ENCODE peak calls at places on chromosomes 12 and 14, in ten cellular contexts. One of them, this sample, is unnamed. For H3K36me3, the result is how much of the 10 kb centered on the place peaks cover.

GRCh38 chr14:95227279-95227860 is 70.0 kb upstream of the DICER1 start:
- DNase-seq in psoas muscle: no peak
- DNase-seq in CD8-positive, alpha-beta T cell: no peak
- DNase-seq in kidney: peak
- DNase-seq in thoracic aorta: no peak
- DNase-seq in tibial artery: no peak
- DNase-seq in naive thymus-derived CD4-positive, alpha-beta T cell: no peak
- DNase-seq in CD4-positive, CD25-positive, alpha-beta regulatory T cell: no peak
- DNase-seq in right lobe of liver: no peak
- DNase-seq in fibroblast of lung: peak
- DNase-seq in this sample: no peak

GRCh38 chr12:130026608-130027176 is 122.9 kb upstream of the TMEM132D start:
- DNase-seq in psoas muscle: no peak
- DNase-seq in tibial artery: no peak
- DNase-seq in CD8-positive, alpha-beta T cell: no peak
- DNase-seq in kidney: no peak
- DNase-seq in CD4-positive, CD25-positive, alpha-beta regulatory T cell: no peak
- DNase-seq in fibroblast of lung: no peak
- DNase-seq in naive thymus-derived CD4-positive, alpha-beta T cell: peak
- DNase-seq in right lobe of liver: no peak
- DNase-seq in thoracic aorta: no peak
- DNase-seq in this sample: no peak

GRCh38 chr12:119869720-119870119 is 7.4 kb downstream of the CIT start:
- DNase-seq in naive thymus-derived CD4-positive, alpha-beta T cell: no peak
- DNase-seq in kidney: no peak
- DNase-seq in CD4-positive, CD25-positive, alpha-beta regulatory T cell: no peak
- DNase-seq in thoracic aorta: no peak
- DNase-seq in psoas muscle: peak
- DNase-seq in tibial artery: peak
- DNase-seq in right lobe of liver: no peak
- DNase-seq in fibroblast of lung: peak
- DNase-seq in CD8-positive, alpha-beta T cell: no peak
- DNase-seq in this sample: no peak

GRCh38 chr14:100872241-100872640 is 31.3 kb downstream of the RTL1 start:
- DNase-seq in fibroblast of lung: no peak
- DNase-seq in kidney: no peak
- DNase-seq in psoas muscle: no peak
- DNase-seq in thoracic aorta: no peak
- DNase-seq in naive thymus-derived CD4-positive, alpha-beta T cell: no peak
- DNase-seq in CD8-positive, alpha-beta T cell: no peak
- DNase-seq in right lobe of liver: no peak
- DNase-seq in tibial artery: peak
- DNase-seq in CD4-positive, CD25-positive, alpha-beta regulatory T cell: no peak
- DNase-seq in this sample: no peak

GRCh38 chr14:33646692-33647260 is 304.1 kb downstream of the EGLN3 start:
- DNase-seq in thoracic aorta: no peak
- DNase-seq in kidney: no peak
- DNase-seq in psoas muscle: no peak
- DNase-seq in CD8-positive, alpha-beta T cell: no peak
- DNase-seq in right lobe of liver: no peak
- DNase-seq in naive thymus-derived CD4-positive, alpha-beta T cell: no peak
- DNase-seq in tibial artery: no peak
- DNase-seq in CD4-positive, CD25-positive, alpha-beta regulatory T cell: no peak
- DNase-seq in fibroblast of lung: peak
- DNase-seq in this sample: no peak

GRCh38 chr12:65192963-65193516 is 23.7 kb downstream of the LEMD3 start:
- DNase-seq in naive thymus-derived CD4-positive, alpha-beta T cell: no peak
- DNase-seq in thoracic aorta: no peak
- DNase-seq in fibroblast of lung: peak
- DNase-seq in tibial artery: no peak
- DNase-seq in kidney: no peak
- DNase-seq in right lobe of liver: no peak
- DNase-seq in CD8-positive, alpha-beta T cell: no peak
- DNase-seq in psoas muscle: no peak
- DNase-seq in CD4-positive, CD25-positive, alpha-beta regulatory T cell: no peak
- DNase-seq in this sample: no peak

GRCh38 chr12:38691164-38691563 is 214.2 kb downstream of the CPNE8 start:
- DNase-seq in fibroblast of lung: no peak
- DNase-seq in CD4-positive, CD25-positive, alpha-beta regulatory T cell: no peak
- DNase-seq in psoas muscle: no peak
- DNase-seq in kidney: no peak
- DNase-seq in tibial artery: no peak
- DNase-seq in thoracic aorta: no peak
- DNase-seq in naive thymus-derived CD4-positive, alpha-beta T cell: no peak
- DNase-seq in right lobe of liver: no peak
- DNase-seq in CD8-positive, alpha-beta T cell: no peak
- DNase-seq in this sample: no peak

GRCh38 chr12:6266431-6267006 is 44.0 kb upstream of the PLEKHG6 start:
- DNase-seq in naive thymus-derived CD4-positive, alpha-beta T cell: no peak
- DNase-seq in right lobe of liver: peak
- DNase-seq in fibroblast of lung: no peak
- DNase-seq in thoracic aorta: no peak
- DNase-seq in CD4-positive, CD25-positive, alpha-beta regulatory T cell: no peak
- DNase-seq in psoas muscle: no peak
- DNase-seq in tibial artery: no peak
- DNase-seq in kidney: peak
- DNase-seq in CD8-positive, alpha-beta T cell: no peak
- DNase-seq in this sample: no peak

GRCh38 chr14:50944647-50945413 is 547 bp upstream of the PYGL start:
- DNase-seq in right lobe of liver: peak
- DNase-seq in CD8-positive, alpha-beta T cell: no peak
- DNase-seq in kidney: peak
- DNase-seq in naive thymus-derived CD4-positive, alpha-beta T cell: peak
- DNase-seq in thoracic aorta: peak
- DNase-seq in psoas muscle: peak
- DNase-seq in CD4-positive, CD25-positive, alpha-beta regulatory T cell: no peak
- DNase-seq in tibial artery: peak
- DNase-seq in fibroblast of lung: peak
- DNase-seq in this sample: no peak

GRCh38 chr14:31263485-31264133 is 56.0 kb upstream of the HECTD1 start:
- DNase-seq in naive thymus-derived CD4-positive, alpha-beta T cell: no peak
- DNase-seq in thoracic aorta: peak
- DNase-seq in right lobe of liver: no peak
- DNase-seq in tibial artery: peak
- DNase-seq in psoas muscle: no peak
- DNase-seq in kidney: peak
- DNase-seq in CD4-positive, CD25-positive, alpha-beta regulatory T cell: no peak
- DNase-seq in fibroblast of lung: peak
- DNase-seq in CD8-positive, alpha-beta T cell: no peak
- DNase-seq in this sample: peak

GRCh38 chr12:6158263-6158662 is 33.8 kb upstream of the VWF start:
- DNase-seq in thoracic aorta: no peak
- DNase-seq in fibroblast of lung: no peak
- DNase-seq in naive thymus-derived CD4-positive, alpha-beta T cell: no peak
- DNase-seq in CD8-positive, alpha-beta T cell: no peak
- DNase-seq in tibial artery: no peak
- DNase-seq in psoas muscle: no peak
- DNase-seq in kidney: no peak
- DNase-seq in right lobe of liver: no peak
- DNase-seq in CD4-positive, CD25-positive, alpha-beta regulatory T cell: no peak
- DNase-seq in this sample: no peak

DNA sequence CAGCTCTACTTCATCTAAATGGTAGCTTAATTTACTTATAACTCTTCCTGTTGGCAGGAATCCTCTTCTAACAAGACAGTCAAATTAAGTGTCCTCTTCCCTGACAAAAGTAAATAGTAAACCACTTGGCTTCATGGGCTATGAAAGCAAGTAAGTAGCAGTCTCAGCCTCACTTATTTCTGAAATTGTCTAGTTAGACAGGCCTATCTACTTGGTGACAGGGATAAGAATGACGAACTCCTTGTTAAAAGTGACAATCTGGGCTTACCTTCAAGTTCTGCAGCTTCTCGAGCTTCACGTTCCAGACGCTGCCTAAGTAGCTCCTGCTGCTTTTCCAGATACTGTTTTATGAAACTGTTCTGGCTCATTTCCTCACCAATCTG is 4.7 kb downstream of the ACIN1 start:
- DNase-seq in psoas muscle: no peak
- DNase-seq in CD4-positive, CD25-positive, alpha-beta regulatory T cell: no peak
- DNase-seq in tibial artery: no peak
- DNase-seq in naive thymus-derived CD4-positive, alpha-beta T cell: no peak
- DNase-seq in kidney: no peak
- DNase-seq in CD8-positive, alpha-beta T cell: no peak
- DNase-seq in thoracic aorta: no peak
- DNase-seq in fibroblast of lung: no peak
- DNase-seq in right lobe of liver: no peak
- DNase-seq in this sample: no peak
- H3K36me3 ChIP-seq in psoas muscle: half or more
- H3K36me3 ChIP-seq in CD4-positive, CD25-positive, alpha-beta regulatory T cell: half or more
- H3K36me3 ChIP-seq in tibial artery: half or more
- H3K36me3 ChIP-seq in naive thymus-derived CD4-positive, alpha-beta T cell: under half
- H3K36me3 ChIP-seq in kidney: under half
- H3K36me3 ChIP-seq in CD8-positive, alpha-beta T cell: under half
- H3K36me3 ChIP-seq in thoracic aorta: half or more
- H3K36me3 ChIP-seq in fibroblast of lung: under half
- H3K36me3 ChIP-seq in right lobe of liver: under half
- H3K36me3 ChIP-seq in this sample: half or more

GRCh38 chr14:27026097-27026496 is 428.3 kb upstream of the NOVA1 start:
- DNase-seq in CD8-positive, alpha-beta T cell: no peak
- DNase-seq in naive thymus-derived CD4-positive, alpha-beta T cell: no peak
- DNase-seq in kidney: no peak
- DNase-seq in right lobe of liver: no peak
- DNase-seq in thoracic aorta: no peak
- DNase-seq in psoas muscle: no peak
- DNase-seq in tibial artery: no peak
- DNase-seq in CD4-positive, CD25-positive, alpha-beta regulatory T cell: no peak
- DNase-seq in fibroblast of lung: no peak
- DNase-seq in this sample: no peak

GRCh38 chr14:27025648-27026047 is 427.8 kb upstream of the NOVA1 start:
- DNase-seq in kidney: no peak
- DNase-seq in thoracic aorta: no peak
- DNase-seq in psoas muscle: no peak
- DNase-seq in CD8-positive, alpha-beta T cell: no peak
- DNase-seq in fibroblast of lung: no peak
- DNase-seq in right lobe of liver: no peak
- DNase-seq in CD4-positive, CD25-positive, alpha-beta regulatory T cell: no peak
- DNase-seq in naive thymus-derived CD4-positive, alpha-beta T cell: no peak
- DNase-seq in tibial artery: no peak
- DNase-seq in this sample: no peak
- H3K36me3 ChIP-seq in kidney: under half
- H3K36me3 ChIP-seq in thoracic aorta: under half
- H3K36me3 ChIP-seq in psoas muscle: under half
- H3K36me3 ChIP-seq in CD8-positive, alpha-beta T cell: under half
- H3K36me3 ChIP-seq in fibroblast of lung: under half
- H3K36me3 ChIP-seq in right lobe of liver: under half
- H3K36me3 ChIP-seq in CD4-positive, CD25-positive, alpha-beta regulatory T cell: under half
- H3K36me3 ChIP-seq in naive thymus-derived CD4-positive, alpha-beta T cell: under half
- H3K36me3 ChIP-seq in tibial artery: under half
- H3K36me3 ChIP-seq in this sample: under half

DNA sequence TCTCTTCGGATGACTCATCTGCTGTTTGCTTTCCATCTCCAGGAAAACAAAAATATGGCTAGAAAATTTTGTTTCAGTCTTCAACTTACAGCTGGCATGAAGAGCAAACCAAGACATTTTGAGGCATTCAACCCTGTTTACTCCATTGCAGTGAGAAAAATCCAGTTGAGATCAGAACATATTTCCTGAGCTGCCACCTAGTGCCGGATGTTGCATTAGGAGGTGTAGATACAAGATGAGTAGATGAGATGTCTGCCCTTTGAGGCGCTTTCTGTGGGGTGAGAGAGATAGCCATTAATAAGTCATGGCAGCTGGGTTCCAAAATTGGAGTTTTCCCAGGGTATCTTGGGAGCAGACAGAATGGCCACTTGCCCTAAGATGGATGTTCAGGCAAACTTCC is 171.1 kb downstream of the PRKCH start:
- DNase-seq in CD8-positive, alpha-beta T cell: no peak
- DNase-seq in kidney: no peak
- DNase-seq in naive thymus-derived CD4-positive, alpha-beta T cell: no peak
- DNase-seq in CD4-positive, CD25-positive, alpha-beta regulatory T cell: no peak
- DNase-seq in fibroblast of lung: no peak
- DNase-seq in thoracic aorta: no peak
- DNase-seq in tibial artery: no peak
- DNase-seq in psoas muscle: no peak
- DNase-seq in right lobe of liver: no peak
- DNase-seq in this sample: no peak
- H3K36me3 ChIP-seq in CD8-positive, alpha-beta T cell: half or more
- H3K36me3 ChIP-seq in kidney: under half
- H3K36me3 ChIP-seq in naive thymus-derived CD4-positive, alpha-beta T cell: under half
- H3K36me3 ChIP-seq in CD4-positive, CD25-positive, alpha-beta regulatory T cell: half or more
- H3K36me3 ChIP-seq in fibroblast of lung: under half
- H3K36me3 ChIP-seq in thoracic aorta: under half
- H3K36me3 ChIP-seq in tibial artery: under half
- H3K36me3 ChIP-seq in psoas muscle: under half
- H3K36me3 ChIP-seq in right lobe of liver: under half
- H3K36me3 ChIP-seq in this sample: under half

DNA sequence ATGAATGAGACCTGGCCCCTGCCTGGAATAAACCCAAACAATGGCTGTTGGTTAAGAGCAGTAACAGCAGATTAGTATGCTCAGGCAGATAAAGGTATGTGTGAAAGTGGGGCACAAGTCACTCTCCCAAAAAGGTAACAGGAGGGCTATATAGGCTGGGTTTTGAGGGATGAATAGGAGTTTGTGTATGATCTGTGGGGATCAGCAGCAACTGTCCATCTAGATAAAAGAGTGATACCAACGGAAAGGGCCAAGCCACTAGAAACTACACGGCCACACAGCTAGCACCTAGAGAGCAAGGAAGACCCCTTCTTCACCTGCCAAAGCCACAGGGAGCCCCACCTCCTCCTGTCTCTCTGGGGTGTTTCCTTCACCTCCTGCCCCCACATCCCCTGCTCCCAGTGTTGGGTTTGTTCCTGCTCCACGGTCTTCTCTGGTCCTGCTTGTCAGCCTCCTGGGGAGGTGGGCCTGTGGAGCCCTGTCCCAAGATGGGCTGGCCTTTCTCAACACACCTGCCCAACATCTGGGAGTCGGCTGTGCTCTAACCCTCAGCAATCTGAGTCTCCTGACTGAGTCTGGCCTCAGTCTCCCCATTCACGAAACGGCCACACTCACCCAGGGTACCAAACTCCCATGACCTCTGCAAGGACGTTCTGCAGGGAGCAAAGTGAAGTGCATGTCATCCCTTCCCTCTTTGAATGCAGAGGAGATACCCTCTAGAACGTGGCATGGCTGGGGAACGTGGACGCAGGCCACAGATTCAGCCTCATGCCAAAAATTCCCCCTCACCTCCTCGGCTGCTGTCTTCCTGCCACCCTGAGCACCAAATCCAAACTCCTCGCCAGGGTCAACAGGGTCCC is 108.2 kb downstream of the NCOR2 start:
- DNase-seq in tibial artery: no peak
- DNase-seq in fibroblast of lung: no peak
- DNase-seq in psoas muscle: no peak
- DNase-seq in naive thymus-derived CD4-positive, alpha-beta T cell: no peak
- DNase-seq in kidney: peak
- DNase-seq in CD8-positive, alpha-beta T cell: no peak
- DNase-seq in right lobe of liver: no peak
- DNase-seq in CD4-positive, CD25-positive, alpha-beta regulatory T cell: no peak
- DNase-seq in thoracic aorta: no peak
- DNase-seq in this sample: no peak
- H3K36me3 ChIP-seq in tibial artery: half or more
- H3K36me3 ChIP-seq in fibroblast of lung: under half
- H3K36me3 ChIP-seq in psoas muscle: under half
- H3K36me3 ChIP-seq in naive thymus-derived CD4-positive, alpha-beta T cell: under half
- H3K36me3 ChIP-seq in kidney: under half
- H3K36me3 ChIP-seq in CD8-positive, alpha-beta T cell: under half
- H3K36me3 ChIP-seq in right lobe of liver: under half
- H3K36me3 ChIP-seq in CD4-positive, CD25-positive, alpha-beta regulatory T cell: under half
- H3K36me3 ChIP-seq in thoracic aorta: under half
- H3K36me3 ChIP-seq in this sample: under half

This sample was measured in cardiac muscle cell.